ENCODE peak calls at places on chromosomes 3 and 15, in seven cellular contexts. A, Z, K, F, H, T and C are unnamed samples.

GRCh38 chr3:156816091-156816793 is 9.9 kb upstream of the LEKR1 start:
- DNase-seq in A (peak), Z (peak), K (peak), F (peak), H (peak), T (peak), C (no peak)

GRCh38 chr3:133591271-133591742 is 17.8 kb downstream of the CDV3 start:
- DNase-seq in A (no peak), Z (no peak), K (peak), F (no peak), H (peak), T (peak), C (no peak)

GRCh38 chr3:101414121-101414520 is 93.7 kb upstream of the IMPG2 start:
- DNase-seq in A (no peak), Z (no peak), K (no peak), F (no peak), H (no peak), T (no peak), C (no peak)

GRCh38 chr3:4979401-4980228 is at the start of gene BHLHE40:
- DNase-seq in A (peak), Z (no peak), K (no peak), F (peak), H (no peak), T (no peak), C (no peak)

GRCh38 chr3:123679712-123680386 is 95.0 kb upstream of the HACD2 start:
- DNase-seq in A (no peak), Z (no peak), K (no peak), F (no peak), H (no peak), T (no peak), C (no peak)

GRCh38 chr15:92801774-92802464 is 98.2 kb upstream of the CHD2 start:
- DNase-seq in A (no peak), Z (peak), K (peak), F (no peak), H (peak), T (peak), C (peak)

GRCh38 chr15:68691667-68692066 is 112.9 kb downstream of the CORO2B start:
- DNase-seq in A (no peak), Z (no peak), K (no peak), F (no peak), H (peak), T (no peak), C (no peak)

GRCh38 chr15:57019496-57020160 is 101.2 kb downstream of the TCF12 start:
- DNase-seq in A (no peak), Z (no peak), K (peak), F (no peak), H (peak), T (peak), C (no peak)

GRCh38 chr3:112133606-112134334 is 722 bp upstream of the GCSAM start:
- DNase-seq in A (no peak), Z (no peak), K (no peak), F (no peak), H (no peak), T (no peak), C (no peak)